ENCODE peak calls at places on chromosomes 13 and 19, in seven cellular contexts. N is NCI-H2029; S is non-pigmented ciliary epithelial cell; U is activated naive CD4-positive, alpha-beta T cell treated with anti-CD3 and anti-CD28 coated beads, Interleukin-2, amount 50 U/mL, for 16 hours; B is fibroblast of pulmonary artery; V is activated naive CD8-positive, alpha-beta T cell treated with anti-CD3 and anti-CD28 coated beads for 36 hours; L is neural crest cell. D is an unnamed sample.

GRCh38 chr19:35295792-35296462 is 4.0 kb downstream of the MAG start:
- DNase-seq in N (no peak), S (no peak), U (peak), B (no peak), V (peak), L (no peak), D (no peak)

GRCh38 chr13:23443110-23443509 is 9.6 kb upstream of the SACS start:
- DNase-seq in N (no peak), S (no peak), U (no peak), B (no peak), V (no peak), L (no peak), D (no peak)

GRCh38 chr13:113122571-113123225 is at the start of gene F10:
- DNase-seq in N (no peak), S (peak), U (no peak), B (peak), V (no peak), L (peak), D (peak)

GRCh38 chr19:51367565-51368365 is 1.0 kb downstream of the CLDND2 start:
- DNase-seq in N (peak), S (peak), U (peak), B (peak), V (peak), L (peak), D (peak)

GRCh38 chr13:50284540-50284939 is 269.3 kb downstream of the KCNRG start:
- DNase-seq in N (no peak), S (no peak), U (no peak), B (no peak), V (no peak), L (no peak), D (no peak)

GRCh38 chr13:33287142-33287882 is 1.8 kb upstream of the STARD13 start:
- DNase-seq in N (no peak), S (no peak), U (no peak), B (no peak), V (no peak), L (no peak), D (no peak)

GRCh38 chr19:1324792-1325567 is 39.3 kb downstream of the EFNA2 start:
- DNase-seq in N (no peak), S (peak), U (peak), B (peak), V (peak), L (no peak), D (peak)

GRCh38 chr13:20873348-20873747 is 29.2 kb downstream of the XPO4 start:
- DNase-seq in N (no peak), S (no peak), U (no peak), B (peak), V (no peak), L (no peak), D (peak)

GRCh38 chr19:12783849-12784393 is 7.4 kb upstream of the JUNB start:
- DNase-seq in N (no peak), S (no peak), U (no peak), B (no peak), V (no peak), L (no peak), D (peak)

GRCh38 chr13:20714563-20715339 is 11.3 kb downstream of the IL17D start:
- DNase-seq in N (no peak), S (no peak), U (no peak), B (peak), V (no peak), L (no peak), D (no peak)

GRCh38 chr13:97506511-97506910 is 72.5 kb downstream of the RAP2A start:
- DNase-seq in N (no peak), S (peak), U (no peak), B (peak), V (no peak), L (no peak), D (no peak)

GRCh38 chr19:38843175-38843758 is 6.5 kb downstream of the HNRNPL start:
- DNase-seq in N (no peak), S (no peak), U (no peak), B (no peak), V (no peak), L (no peak), D (no peak)

GRCh38 chr19:33785795-33786194 is 10.9 kb upstream of the KCTD15 start:
- DNase-seq in N (no peak), S (no peak), U (no peak), B (peak), V (no peak), L (no peak), D (no peak)

GRCh38 chr19:18433039-18433691 is 4.8 kb downstream of the ISYNA1 start:
- DNase-seq in N (no peak), S (no peak), U (peak), B (no peak), V (no peak), L (no peak), D (no peak)

GRCh38 chr19:4839192-4839591 is 7.7 kb upstream of the TICAM1 start:
- DNase-seq in N (no peak), S (no peak), U (no peak), B (no peak), V (no peak), L (no peak), D (no peak)

GRCh38 chr13:66313408-66313807 is 916.7 kb downstream of the PCDH9 start:
- DNase-seq in N (no peak), S (no peak), U (no peak), B (peak), V (no peak), L (no peak), D (no peak)

GRCh38 chr19:1725100-1726064 is 27.9 kb upstream of the ONECUT3 start:
- DNase-seq in N (peak), S (no peak), U (peak), B (peak), V (peak), L (peak), D (peak)

GRCh38 chr13:105084931-105085330 is 1450.5 kb downstream of the EFNB2 start:
- DNase-seq in N (no peak), S (no peak), U (no peak), B (no peak), V (no peak), L (no peak), D (no peak)

GRCh38 chr13:48334534-48335127 is 31.1 kb downstream of the RB1 start:
- DNase-seq in N (peak), S (no peak), U (no peak), B (peak), V (no peak), L (no peak), D (peak)

GRCh38 chr13:101305981-101306411 is 110.3 kb downstream of the NALCN start:
- DNase-seq in N (no peak), S (no peak), U (no peak), B (no peak), V (no peak), L (no peak), D (no peak)